ENCODE peak calls at places on chromosomes 2 and 18, in five cellular contexts. One of them, this sample, is unnamed.
A peak's percentile ranks its signal among the peaks of the same experiment; 100 is the strongest.

GRCh38 chr2:187397870-187398269 is 50.2 kb downstream of the CALCRL start:
- DNase-seq in WERI-Rb-1: no peak
- DNase-seq in coronary artery: no peak
- DNase-seq in choroid plexus epithelial cell: no peak
- DNase-seq in cardiac fibroblast: no peak
- DNase-seq in this sample: no peak

GRCh38 chr2:217413193-217413592 is 553.3 kb upstream of the TNP1 start:
- DNase-seq in cardiac fibroblast: no peak
- DNase-seq in coronary artery: no peak
- DNase-seq in WERI-Rb-1: no peak
- DNase-seq in choroid plexus epithelial cell: peak; percentile 47
- DNase-seq in this sample: no peak

GRCh38 chr18:10032331-10032979 is 118.6 kb downstream of the VAPA start:
- DNase-seq in cardiac fibroblast: no peak
- DNase-seq in choroid plexus epithelial cell: no peak
- DNase-seq in coronary artery: no peak
- DNase-seq in WERI-Rb-1: no peak
- DNase-seq in this sample: no peak

GRCh38 chr2:43897492-43897891 is 58.7 kb downstream of the ABCG8 start:
- DNase-seq in choroid plexus epithelial cell: no peak
- DNase-seq in coronary artery: no peak
- DNase-seq in cardiac fibroblast: no peak
- DNase-seq in WERI-Rb-1: no peak
- DNase-seq in this sample: no peak

GRCh38 chr2:120520929-120521912 is 175.3 kb downstream of the INHBB start:
- DNase-seq in coronary artery: no peak
- DNase-seq in WERI-Rb-1: peak; percentile 85
- DNase-seq in choroid plexus epithelial cell: peak; percentile 59
- DNase-seq in cardiac fibroblast: peak; percentile 47
- DNase-seq in this sample: peak; percentile 61

GRCh38 chr18:48003426-48004349 is 73.2 kb upstream of the SMAD2 start:
- DNase-seq in cardiac fibroblast: peak; percentile 72
- DNase-seq in coronary artery: no peak
- DNase-seq in WERI-Rb-1: no peak
- DNase-seq in choroid plexus epithelial cell: peak; percentile 79
- DNase-seq in this sample: no peak

GRCh38 chr18:25830787-25831186 is 259.6 kb downstream of the SS18 start:
- DNase-seq in choroid plexus epithelial cell: peak; percentile 73
- DNase-seq in WERI-Rb-1: no peak
- DNase-seq in coronary artery: no peak
- DNase-seq in cardiac fibroblast: peak; percentile 77
- DNase-seq in this sample: no peak

GRCh38 chr2:111121028-111121872 is 536 bp downstream of the BCL2L11 start:
- DNase-seq in WERI-Rb-1: peak; percentile 25
- DNase-seq in coronary artery: peak; percentile 76
- DNase-seq in cardiac fibroblast: peak; percentile 24
- DNase-seq in choroid plexus epithelial cell: peak; percentile 46
- DNase-seq in this sample: peak; percentile 51

GRCh38 chr2:109000654-109001600 is 11.9 kb upstream of the EDAR start:
- DNase-seq in cardiac fibroblast: no peak
- DNase-seq in choroid plexus epithelial cell: no peak
- DNase-seq in WERI-Rb-1: no peak
- DNase-seq in coronary artery: no peak
- DNase-seq in this sample: no peak

DNA sequence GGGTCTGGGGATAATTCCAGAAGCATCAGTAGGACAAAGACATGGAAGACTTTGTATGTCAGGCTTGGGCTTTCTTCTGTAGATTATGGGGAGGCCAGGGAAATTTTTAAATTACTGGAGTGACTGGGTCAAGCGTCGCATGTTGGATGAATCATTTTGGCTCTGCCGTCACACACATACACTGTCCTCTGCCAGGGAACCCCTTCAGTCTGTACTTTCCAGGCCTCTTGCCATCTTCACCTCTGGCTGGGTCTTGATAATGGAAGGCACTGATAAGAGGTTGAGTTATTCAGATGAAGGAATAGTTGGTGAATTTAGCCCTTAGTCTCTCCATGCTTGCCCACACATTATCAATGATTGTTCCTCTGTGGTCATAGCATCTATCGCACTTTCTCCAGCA is 895.1 kb upstream of the CELF4 start:
- DNase-seq in WERI-Rb-1: no peak
- DNase-seq in cardiac fibroblast: no peak
- DNase-seq in coronary artery: no peak
- DNase-seq in choroid plexus epithelial cell: no peak
- DNase-seq in this sample: no peak
- TF ChIP-seq CTCF in WERI-Rb-1: no peak
- TF ChIP-seq CTCF in cardiac fibroblast: no peak
- TF ChIP-seq CTCF in coronary artery: no peak
- TF ChIP-seq CTCF in choroid plexus epithelial cell: no peak
- TF ChIP-seq CTCF in this sample: no peak

GRCh38 chr2:127530245-127531132 is 4.2 kb upstream of the IWS1 start:
- DNase-seq in cardiac fibroblast: no peak
- DNase-seq in coronary artery: no peak
- DNase-seq in choroid plexus epithelial cell: no peak
- DNase-seq in WERI-Rb-1: no peak
- DNase-seq in this sample: no peak

GRCh38 chr2:127528487-127528886 is 2.2 kb upstream of the IWS1 start:
- DNase-seq in cardiac fibroblast: no peak
- DNase-seq in choroid plexus epithelial cell: no peak
- DNase-seq in WERI-Rb-1: peak; percentile 38
- DNase-seq in coronary artery: no peak
- DNase-seq in this sample: no peak

GRCh38 chr2:127525692-127526141 is 572 bp downstream of the IWS1 start:
- DNase-seq in coronary artery: no peak
- DNase-seq in choroid plexus epithelial cell: peak; percentile 71
- DNase-seq in WERI-Rb-1: no peak
- DNase-seq in cardiac fibroblast: peak; percentile 62
- DNase-seq in this sample: no peak

GRCh38 chr2:127526142-127526939 is at the start of gene IWS1:
- DNase-seq in coronary artery: peak; percentile 98
- DNase-seq in cardiac fibroblast: peak; percentile 98
- DNase-seq in WERI-Rb-1: peak; percentile 95
- DNase-seq in choroid plexus epithelial cell: peak; percentile 98
- DNase-seq in this sample: peak; percentile 89

GRCh38 chr2:127526940-127527804 is 883 bp upstream of the IWS1 start:
- DNase-seq in WERI-Rb-1: no peak
- DNase-seq in coronary artery: no peak
- DNase-seq in choroid plexus epithelial cell: peak; percentile 36
- DNase-seq in cardiac fibroblast: no peak
- DNase-seq in this sample: no peak
- TF ChIP-seq CTCF in WERI-Rb-1: no peak
- TF ChIP-seq CTCF in coronary artery: no peak
- TF ChIP-seq CTCF in choroid plexus epithelial cell: peak; percentile 36
- TF ChIP-seq CTCF in cardiac fibroblast: peak; percentile 5
- TF ChIP-seq CTCF in this sample: no peak

GRCh38 chr2:55048925-55049793 is 1.1 kb downstream of the RTN4 start:
- DNase-seq in coronary artery: peak; percentile 94
- DNase-seq in WERI-Rb-1: peak; percentile 91
- DNase-seq in choroid plexus epithelial cell: peak; percentile 85
- DNase-seq in cardiac fibroblast: peak; percentile 86
- DNase-seq in this sample: peak; percentile 62

GRCh38 chr2:55048514-55048924 is 1.7 kb downstream of the RTN4 start:
- DNase-seq in coronary artery: no peak
- DNase-seq in cardiac fibroblast: peak; percentile 49
- DNase-seq in WERI-Rb-1: peak; percentile 49
- DNase-seq in choroid plexus epithelial cell: peak; percentile 56
- DNase-seq in this sample: no peak

GRCh38 chr2:55051026-55051866 is 995 bp upstream of the RTN4 start:
- DNase-seq in WERI-Rb-1: no peak
- DNase-seq in cardiac fibroblast: peak; percentile 97
- DNase-seq in coronary artery: peak; percentile 82
- DNase-seq in choroid plexus epithelial cell: peak; percentile 98
- DNase-seq in this sample: peak; percentile 16

GRCh38 chr2:55049794-55050132 is 488 bp downstream of the RTN4 start:
- DNase-seq in coronary artery: no peak
- DNase-seq in cardiac fibroblast: no peak
- DNase-seq in WERI-Rb-1: no peak
- DNase-seq in choroid plexus epithelial cell: no peak
- DNase-seq in this sample: no peak

DNA sequence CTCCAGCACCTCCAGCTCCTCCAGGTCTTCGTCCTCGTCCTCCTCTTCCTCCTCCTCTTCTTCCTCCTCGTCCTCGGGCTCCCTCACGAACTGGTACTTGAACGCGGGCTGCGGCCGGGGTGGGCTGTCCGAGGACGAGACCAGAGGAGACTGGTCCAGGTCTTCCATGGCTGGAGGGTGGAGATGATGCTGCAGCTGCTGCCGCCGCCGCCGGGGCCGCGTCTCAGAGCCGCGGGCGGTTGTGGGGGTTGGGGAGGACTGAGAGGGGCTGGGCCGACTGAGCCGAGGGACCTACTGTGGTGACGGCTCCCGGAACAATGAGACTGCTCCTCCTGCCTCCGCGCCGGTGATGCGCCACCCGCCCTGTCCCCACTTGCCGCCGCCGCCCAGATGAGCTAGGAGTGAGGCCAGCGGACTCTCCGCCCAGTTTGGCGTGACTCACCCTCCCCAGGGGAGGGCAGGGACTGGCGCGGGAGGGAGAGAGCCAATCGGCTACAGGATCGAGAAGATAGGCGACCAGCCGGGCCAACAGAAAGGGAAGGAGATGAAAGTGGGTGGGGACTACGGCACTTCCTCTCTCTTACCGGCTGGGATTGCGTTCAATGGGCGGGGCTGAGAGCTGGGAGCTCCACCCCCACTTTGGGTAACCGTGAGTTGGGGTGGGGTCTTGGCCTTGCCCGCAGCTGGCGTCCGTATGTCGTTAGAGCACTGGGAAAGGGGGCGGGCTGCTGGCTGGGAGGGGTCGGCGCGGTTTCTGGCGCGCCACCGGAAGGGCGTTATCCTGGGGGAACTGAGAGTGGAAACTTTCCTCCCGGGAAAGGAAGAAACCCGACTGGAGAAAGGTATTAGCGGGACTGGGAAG is at the start of gene RTN4:
- DNase-seq in WERI-Rb-1: peak; percentile 100
- DNase-seq in choroid plexus epithelial cell: peak; percentile 100
- DNase-seq in coronary artery: peak; percentile 100
- DNase-seq in cardiac fibroblast: peak; percentile 100
- DNase-seq in this sample: peak; percentile 94
- TF ChIP-seq CTCF in WERI-Rb-1: no peak
- TF ChIP-seq CTCF in choroid plexus epithelial cell: peak; percentile 38
- TF ChIP-seq CTCF in coronary artery: no peak
- TF ChIP-seq CTCF in cardiac fibroblast: peak; percentile 37
- TF ChIP-seq CTCF in this sample: no peak

GRCh38 chr18:70308555-70309294 is 19.9 kb downstream of the SOCS6 start:
- DNase-seq in cardiac fibroblast: no peak
- DNase-seq in coronary artery: no peak
- DNase-seq in WERI-Rb-1: no peak
- DNase-seq in choroid plexus epithelial cell: no peak
- DNase-seq in this sample: no peak
- TF ChIP-seq CTCF in cardiac fibroblast: no peak
- TF ChIP-seq CTCF in coronary artery: no peak
- TF ChIP-seq CTCF in WERI-Rb-1: no peak
- TF ChIP-seq CTCF in choroid plexus epithelial cell: no peak
- TF ChIP-seq CTCF in this sample: no peak

This sample was measured in neural crest cell.